ENCODE peak calls at places on chromosomes 7 and 10, in nine cellular contexts. C, U, W, R, T, E, H, J and X are unnamed samples.

GRCh38 chr10:95517536-95518454 is 43.4 kb downstream of the SORBS1 start:
- DNase-seq in C (peak; percentile 87), U (no peak), W (peak; percentile 58), R (no peak), T (peak; percentile 97), E (no peak), H (no peak), J (no peak), X (no peak)

GRCh38 chr10:124685251-124685650 is 58.9 kb downstream of the FAM53B start:
- DNase-seq in C (no peak), U (no peak), W (no peak), R (no peak), T (peak; percentile 25), E (peak; percentile 67), H (no peak), J (no peak), X (peak; percentile 84)

GRCh38 chr10:18238875-18239485 is 98.8 kb downstream of the CACNB2 start:
- DNase-seq in C (peak; percentile 55), U (no peak), W (peak; percentile 81), R (no peak), T (peak; percentile 52), E (no peak), H (no peak), J (peak; percentile 17), X (no peak)

GRCh38 chr7:1459930-1460756 is 873 bp upstream of the MICALL2 start:
- DNase-seq in C (peak; percentile 35), U (no peak), W (peak; percentile 59), R (no peak), T (no peak), E (no peak), H (no peak), J (no peak), X (no peak)

GRCh38 chr7:122913608-122914007 is 27.3 kb upstream of the CADPS2 start:
- DNase-seq in C (no peak), U (no peak), W (no peak), R (no peak), T (no peak), E (no peak), H (no peak), J (no peak), X (no peak)

GRCh38 chr10:104925232-104925851 is 284.3 kb downstream of the SORCS3 start:
- DNase-seq in C (peak; percentile 26), U (peak; percentile 27), W (peak; percentile 10), R (no peak), T (peak; percentile 22), E (no peak), H (no peak), J (peak; percentile 4), X (no peak)

GRCh38 chr10:683448-684071 is 5.9 kb downstream of the DIP2C start:
- DNase-seq in C (peak; percentile 95), U (no peak), W (peak; percentile 69), R (no peak), T (peak; percentile 98), E (no peak), H (no peak), J (peak; percentile 68), X (no peak)

GRCh38 chr7:93156884-93157283 is 8.7 kb upstream of the SAMD9L start:
- DNase-seq in C (peak; percentile 22), U (no peak), W (peak; percentile 10), R (no peak), T (peak; percentile 50), E (no peak), H (no peak), J (no peak), X (no peak)

GRCh38 chr7:43647772-43648643 is 65.1 kb downstream of the STK17A start:
- DNase-seq in C (peak; percentile 99), U (peak; percentile 67), W (peak; percentile 98), R (peak; percentile 50), T (peak; percentile 100), E (no peak), H (peak; percentile 33), J (peak; percentile 99), X (peak; percentile 56)

GRCh38 chr7:25686493-25686892 is 458.2 kb upstream of the NPVF start:
- DNase-seq in C (no peak), U (no peak), W (no peak), R (no peak), T (no peak), E (no peak), H (no peak), J (no peak), X (no peak)

GRCh38 chr7:16171928-16172327 is 249.4 kb downstream of the CRPPA start:
- DNase-seq in C (no peak), U (no peak), W (peak; percentile 31), R (no peak), T (peak; percentile 78), E (no peak), H (no peak), J (no peak), X (peak; percentile 97)

GRCh38 chr7:66413379-66414114 is 208.4 kb downstream of the TPST1 start:
- DNase-seq in C (peak; percentile 88), U (peak; percentile 94), W (peak; percentile 90), R (peak; percentile 87), T (peak; percentile 81), E (peak; percentile 72), H (peak; percentile 82), J (peak; percentile 37), X (peak; percentile 17)

GRCh38 chr10:26555719-26556368 is 117.7 kb downstream of the APBB1IP start:
- DNase-seq in C (peak; percentile 29), U (no peak), W (peak; percentile 26), R (no peak), T (peak; percentile 68), E (no peak), H (no peak), J (no peak), X (peak; percentile 85)

GRCh38 chr7:157339777-157340677 is 3.2 kb downstream of the DNAJB6 start:
- DNase-seq in C (peak; percentile 81), U (peak; percentile 3), W (peak; percentile 83), R (peak; percentile 60), T (peak; percentile 56), E (peak; percentile 65), H (peak; percentile 24), J (no peak), X (peak; percentile 52)

GRCh38 chr7:55502988-55503514 is 69.3 kb downstream of the VOPP1 start:
- DNase-seq in C (no peak), U (peak; percentile 70), W (no peak), R (no peak), T (no peak), E (no peak), H (peak; percentile 80), J (no peak), X (no peak)

GRCh38 chr7:44791278-44792219 is 4.9 kb upstream of the PPIA start:
- DNase-seq in C (peak; percentile 57), U (no peak), W (peak; percentile 80), R (no peak), T (peak; percentile 62), E (no peak), H (no peak), J (no peak), X (no peak)

GRCh38 chr7:25025218-25025671 is 45.3 kb upstream of the OSBPL3 start:
- DNase-seq in C (peak; percentile 79), U (no peak), W (peak; percentile 93), R (no peak), T (peak; percentile 95), E (no peak), H (no peak), J (peak; percentile 78), X (no peak)

GRCh38 chr7:391411-391951 is 101.5 kb downstream of the FOXL3 start:
- DNase-seq in C (no peak), U (no peak), W (no peak), R (no peak), T (no peak), E (no peak), H (no peak), J (no peak), X (no peak)

GRCh38 chr10:60536529-60537114 is 146.9 kb upstream of the ANK3 start:
- DNase-seq in C (peak; percentile 76), U (no peak), W (peak; percentile 71), R (no peak), T (peak; percentile 91), E (no peak), H (no peak), J (peak; percentile 17), X (no peak)

GRCh38 chr10:126392469-126392868 is 4.2 kb upstream of the ADAM12 start:
- DNase-seq in C (no peak), U (no peak), W (peak; percentile 33), R (no peak), T (peak; percentile 57), E (no peak), H (no peak), J (no peak), X (no peak)

GRCh38 chr7:106957766-106958165 is 86.7 kb upstream of the PRKAR2B start:
- DNase-seq in C (no peak), U (no peak), W (no peak), R (no peak), T (no peak), E (no peak), H (no peak), J (no peak), X (no peak)

GRCh38 chr7:994592-995308 is 11.8 kb downstream of the CYP2W1 start:
- DNase-seq in C (no peak), U (no peak), W (no peak), R (no peak), T (no peak), E (no peak), H (no peak), J (no peak), X (no peak)

GRCh38 chr7:191105-192034 is 1.0 kb upstream of the FAM20C start:
- DNase-seq in C (peak; percentile 94), U (no peak), W (peak; percentile 95), R (no peak), T (peak; percentile 95), E (no peak), H (peak; percentile 62), J (peak; percentile 74), X (peak; percentile 24)

GRCh38 chr10:46542567-46543323 is 13.7 kb downstream of the GPRIN2 start:
- DNase-seq in C (no peak), U (no peak), W (no peak), R (no peak), T (no peak), E (no peak), H (no peak), J (no peak), X (no peak)

GRCh38 chr7:81709836-81710235 is 60.0 kb downstream of the HGF start:
- DNase-seq in C (no peak), U (no peak), W (no peak), R (no peak), T (no peak), E (no peak), H (no peak), J (no peak), X (no peak)

GRCh38 chr7:95622001-95622549 is 25.8 kb upstream of the PDK4 start:
- DNase-seq in C (no peak), U (no peak), W (peak; percentile 17), R (no peak), T (no peak), E (no peak), H (no peak), J (no peak), X (no peak)

GRCh38 chr7:45978010-45978681 is 57.1 kb upstream of the IGFBP3 start:
- DNase-seq in C (peak; percentile 96), U (no peak), W (peak; percentile 94), R (no peak), T (peak; percentile 99), E (no peak), H (no peak), J (peak; percentile 83), X (no peak)

GRCh38 chr10:81847675-81848074 is 27.3 kb upstream of the NRG3 start:
- DNase-seq in C (no peak), U (no peak), W (no peak), R (no peak), T (no peak), E (no peak), H (no peak), J (no peak), X (no peak)

GRCh38 chr10:72030762-72031543 is 57.4 kb downstream of the SPOCK2 start:
- DNase-seq in C (no peak), U (no peak), W (peak; percentile 64), R (no peak), T (no peak), E (no peak), H (no peak), J (no peak), X (no peak)

GRCh38 chr10:122461367-122461728 is at the start of gene HTRA1:
- DNase-seq in C (peak; percentile 59), U (no peak), W (peak; percentile 32), R (no peak), T (peak; percentile 64), E (no peak), H (peak; percentile 25), J (no peak), X (no peak)

GRCh38 chr7:64551375-64552142 is 11.3 kb downstream of the ZNF680 start:
- DNase-seq in C (no peak), U (no peak), W (no peak), R (no peak), T (no peak), E (no peak), H (no peak), J (no peak), X (no peak)